ENCODE peak calls at places on chromosomes 2 and 18, in five cellular contexts. H is upper lobe of left lung, T is lower lobe of right lung, J is DND-41, E is heart right ventricle. R is an unnamed sample.

GRCh38 chr2:105488198-105488757 is 89.4 kb upstream of the FHL2 start:
- ATAC-seq in E (peak), H (no peak), J (no peak), T (no peak), R (no peak)

GRCh38 chr2:233674995-233675394 is 3.3 kb downstream of the UGT1A9 start:
- ATAC-seq in J (no peak), E (no peak), H (no peak), T (no peak), R (no peak)

GRCh38 chr18:21361297-21361880 is 119.4 kb downstream of the GREB1L start:
- ATAC-seq in E (no peak), T (no peak), J (no peak), H (no peak), R (peak)

GRCh38 chr2:213752575-213752974 is 468.3 kb downstream of the SPAG16 start:
- ATAC-seq in E (no peak), T (no peak), H (no peak), J (no peak), R (no peak)

GRCh38 chr2:238169021-238169707 is 10.4 kb downstream of the ERFE start:
- ATAC-seq in T (peak), J (no peak), H (peak), E (no peak), R (peak)

GRCh38 chr2:234169676-234170075 is 119.2 kb downstream of the SPP2 start:
- ATAC-seq in H (no peak), T (peak), E (no peak), J (no peak), R (no peak)

GRCh38 chr2:151638188-151638933 is 95.9 kb downstream of the NEB start:
- ATAC-seq in T (peak), H (peak), J (peak), E (peak), R (no peak)

GRCh38 chr2:53130441-53130943 is 637.1 kb upstream of the CHAC2 start:
- ATAC-seq in J (no peak), E (peak), T (no peak), H (peak), R (no peak)

GRCh38 chr2:168849610-168850009 is 40.6 kb downstream of the SPC25 start:
- ATAC-seq in J (peak), E (peak), H (no peak), T (peak), R (no peak)

GRCh38 chr2:14551069-14551468 is 81.4 kb upstream of the LRATD1 start:
- ATAC-seq in J (no peak), H (no peak), T (no peak), E (no peak), R (no peak)

GRCh38 chr2:39739386-39739785 is 39.7 kb downstream of the THUMPD2 start:
- ATAC-seq in E (no peak), J (no peak), H (no peak), T (no peak), R (no peak)

GRCh38 chr2:46634905-46635304 is 155.5 kb downstream of the TMEM247 start:
- ATAC-seq in H (no peak), E (no peak), J (peak), T (peak), R (no peak)

GRCh38 chr2:60735496-60736250 is 20.4 kb upstream of the PAPOLG start:
- ATAC-seq in E (no peak), J (peak), H (peak), T (peak), R (no peak)

GRCh38 chr18:58452392-58453166 is 176.3 kb downstream of the ALPK2 start:
- ATAC-seq in T (no peak), J (no peak), H (no peak), E (no peak), R (no peak)

GRCh38 chr2:221529177-221529942 is 42.7 kb downstream of the EPHA4 start:
- ATAC-seq in E (peak), T (no peak), J (no peak), H (no peak), R (no peak)

GRCh38 chr2:217515615-217516309 is 487.0 kb downstream of the TNS1 start:
- ATAC-seq in H (no peak), E (no peak), J (no peak), T (no peak), R (no peak)

GRCh38 chr2:175168564-175168945 is 552 bp upstream of the ATF2 start:
- ATAC-seq in H (peak), T (peak), E (no peak), J (no peak), R (no peak)

GRCh38 chr2:128466377-128467175 is 147.9 kb upstream of the HS6ST1 start:
- ATAC-seq in J (no peak), E (peak), T (no peak), H (no peak), R (peak)

GRCh38 chr2:216554755-216555154 is 56.1 kb downstream of the RPL37A start:
- ATAC-seq in E (no peak), T (peak), H (no peak), J (peak), R (no peak)

GRCh38 chr2:160279813-160280465 is 79.9 kb upstream of the ITGB6 start:
- ATAC-seq in J (peak), H (no peak), E (no peak), T (no peak), R (no peak)

GRCh38 chr2:84959494-84960156 is 11.3 kb upstream of the KCMF1 start:
- ATAC-seq in J (no peak), H (no peak), T (no peak), E (no peak), R (no peak)
- H3K4me3 ChIP-seq in J (no peak), H (no peak), T (no peak), E (no peak), R (no peak)

GRCh38 chr18:59908790-59909189 is 9.0 kb downstream of the PMAIP1 start:
- ATAC-seq in J (no peak), E (no peak), H (no peak), T (no peak), R (no peak)

GRCh38 chr18:59907172-59907571 is 7.4 kb downstream of the PMAIP1 start:
- ATAC-seq in J (peak), T (no peak), E (no peak), H (no peak), R (no peak)

GRCh38 chr18:59909289-59910036 is 9.7 kb downstream of the PMAIP1 start:
- ATAC-seq in E (no peak), T (no peak), H (no peak), J (no peak), R (no peak)

GRCh38 chr18:59906203-59906602 is 6.4 kb downstream of the PMAIP1 start:
- ATAC-seq in E (no peak), H (no peak), J (no peak), T (no peak), R (no peak)

GRCh38 chr18:59907660-59908059 is 7.9 kb downstream of the PMAIP1 start:
- ATAC-seq in E (no peak), J (peak), T (no peak), H (no peak), R (no peak)
- H3K4me3 ChIP-seq in E (no peak), J (no peak), T (no peak), H (no peak), R (no peak)

GRCh38 chr2:45169339-45170190 is 160.3 kb upstream of the SIX2 start:
- ATAC-seq in T (peak), H (peak), J (peak), E (peak), R (peak)

GRCh38 chr2:45170976-45171514 is 161.8 kb upstream of the SIX2 start:
- ATAC-seq in H (no peak), T (no peak), E (no peak), J (no peak), R (no peak)

GRCh38 chr2:45168731-45169338 is 159.6 kb upstream of the SIX2 start:
- ATAC-seq in E (peak), H (peak), T (peak), J (peak), R (peak)

GRCh38 chr2:45167885-45168284 is 158.6 kb upstream of the SIX2 start:
- ATAC-seq in J (no peak), E (no peak), H (no peak), T (no peak), R (no peak)

DNA sequence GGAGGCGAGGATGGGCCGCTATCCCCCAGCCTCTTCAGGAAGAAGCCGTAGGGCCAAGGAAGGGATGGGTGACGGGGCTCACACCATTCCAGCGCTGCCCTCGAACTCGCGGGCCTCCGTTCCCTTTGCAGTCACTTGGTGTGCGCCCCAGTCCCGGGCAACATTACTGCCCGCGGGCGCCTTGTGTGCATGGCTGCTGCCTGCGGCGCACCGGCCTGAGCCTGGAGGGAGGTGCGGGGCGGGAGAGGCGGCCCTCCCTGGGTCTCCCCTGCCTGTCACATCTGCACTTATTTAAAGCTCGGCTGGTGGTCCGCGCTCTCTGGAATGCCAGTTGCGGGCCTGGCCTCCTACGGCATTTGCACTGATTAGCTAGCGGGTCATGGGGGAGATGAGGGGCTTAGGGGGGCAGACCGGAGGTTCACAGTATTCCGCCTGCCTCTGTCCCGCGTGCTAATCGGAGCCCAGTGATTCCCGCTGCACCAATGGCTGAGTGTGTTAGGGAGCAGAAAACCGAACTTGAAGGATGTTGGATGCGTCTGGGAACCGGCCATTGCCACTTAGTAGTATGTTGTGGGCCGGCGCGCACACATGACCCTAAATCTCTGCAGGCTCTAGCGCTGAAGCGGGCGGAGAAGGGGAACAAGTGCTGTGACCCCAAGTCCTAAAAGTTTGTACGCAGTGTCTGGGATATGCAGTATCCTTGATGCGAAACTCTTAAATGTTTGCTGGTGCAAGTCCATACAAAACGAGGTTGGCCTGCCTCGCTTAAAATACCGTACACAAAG is 161.1 kb upstream of the SIX2 start:
- ATAC-seq in T (peak), E (no peak), H (peak), J (no peak), R (no peak)
- H3K4me3 ChIP-seq in T (peak), E (no peak), H (peak), J (no peak), R (no peak)

GRCh38 chr2:45261746-45262145 is 252.5 kb upstream of the SIX2 start:
- ATAC-seq in J (peak), H (no peak), T (no peak), E (no peak), R (no peak)

GRCh38 chr2:45259144-45259543 is 249.9 kb upstream of the SIX2 start:
- ATAC-seq in H (no peak), J (no peak), T (peak), E (no peak), R (no peak)

GRCh38 chr2:45259547-45260160 is 250.4 kb upstream of the SIX2 start:
- ATAC-seq in E (peak), H (no peak), T (no peak), J (no peak), R (no peak)

GRCh38 chr2:45263147-45263546 is 253.9 kb upstream of the SIX2 start:
- ATAC-seq in J (peak), H (no peak), T (no peak), E (no peak), R (no peak)

DNA sequence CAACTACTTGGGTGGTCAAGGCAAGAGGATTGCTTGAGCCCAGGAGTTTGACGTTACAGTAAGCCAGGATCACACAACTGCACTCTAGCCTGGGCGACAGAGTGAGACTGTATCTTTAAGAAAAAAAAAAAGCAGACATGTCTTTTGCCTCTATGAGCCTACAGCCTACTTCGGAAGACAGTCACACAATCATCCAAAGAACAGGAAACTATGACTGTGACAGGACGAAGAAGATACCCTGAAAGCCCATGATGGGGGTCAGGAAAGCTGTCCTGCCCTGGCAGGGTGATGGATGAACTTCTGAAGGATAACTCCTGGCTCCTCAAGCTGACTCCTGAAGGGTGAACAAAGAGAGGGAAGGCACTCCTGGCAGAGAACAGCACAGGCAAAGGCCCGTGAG is 251.7 kb upstream of the SIX2 start:
- ATAC-seq in E (no peak), J (no peak), H (no peak), T (no peak), R (no peak)
- H3K4me3 ChIP-seq in E (no peak), J (no peak), H (no peak), T (no peak), R (no peak)

DNA sequence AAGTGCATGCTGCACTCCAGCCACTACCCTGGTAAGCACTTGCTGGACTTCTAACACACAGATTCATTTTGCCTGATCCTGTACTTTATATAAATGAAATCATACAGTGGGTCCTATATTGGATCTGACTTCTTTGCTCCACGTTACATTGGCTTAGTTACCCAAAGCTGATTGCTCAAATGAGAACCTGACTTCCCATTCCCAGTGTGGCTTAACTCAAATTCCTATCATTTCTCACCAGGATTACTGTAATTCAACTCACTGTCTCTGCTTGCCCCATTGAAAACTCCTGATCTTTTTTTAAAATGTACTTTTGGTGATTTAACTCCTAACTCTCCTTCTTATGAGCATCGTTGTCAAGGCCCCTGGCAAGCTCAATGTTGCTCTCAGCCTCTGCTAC is 1.4 kb downstream of the RSAD2 start:
- ATAC-seq in E (no peak), T (no peak), J (no peak), H (no peak), R (no peak)
- H3K4me3 ChIP-seq in E (no peak), T (peak), J (peak), H (peak), R (no peak)

DNA sequence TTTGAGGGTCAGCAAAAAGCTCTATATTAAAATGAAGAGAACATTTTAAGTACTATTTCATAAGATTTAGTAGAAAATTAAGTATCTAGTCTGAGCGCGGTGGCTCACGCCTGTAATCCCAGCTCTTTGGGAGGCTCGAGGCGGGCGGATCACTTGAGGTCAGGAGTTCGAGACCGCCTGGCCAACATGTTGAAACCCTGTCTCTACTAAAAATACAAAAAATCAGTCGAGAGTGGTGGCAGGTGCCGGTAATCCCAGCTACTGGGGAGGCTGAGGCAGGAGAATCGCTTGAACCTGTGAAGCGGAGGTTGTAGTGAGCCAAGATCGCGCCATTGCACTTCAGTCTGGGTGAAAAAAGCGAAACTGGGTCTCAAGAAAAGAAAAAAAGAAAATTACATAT is 1.6 kb downstream of the USP14 start:
- ATAC-seq in E (no peak), H (no peak), J (no peak), T (no peak), R (no peak)
- H3K4me3 ChIP-seq in E (no peak), H (no peak), J (peak), T (no peak), R (no peak)